ENCODE peak calls at places on chromosomes 16 and 17, in four cellular contexts. K is esophagus muscularis mucosa, E is substantia nigra, C is HS-5. Y is an unnamed sample.

GRCh38 chr16:65713409-65713808 is 591.5 kb upstream of the CDH11 start:
- DNase-seq in K (no peak), E (no peak), C (no peak), Y (no peak)

GRCh38 chr17:81917565-81918332 is at the start of gene SIRT7:
- DNase-seq in K (peak), E (peak), C (no peak), Y (no peak)

GRCh38 chr16:56355786-56356275 is 69.5 kb downstream of the AMFR start:
- DNase-seq in K (no peak), E (no peak), C (no peak), Y (no peak)

GRCh38 chr17:1153795-1154546 is 25.8 kb downstream of the ABR start:
- DNase-seq in K (no peak), E (peak), C (no peak), Y (no peak)

GRCh38 chr16:28879261-28879840 is 1.1 kb downstream of the ATP2A1 start:
- DNase-seq in K (no peak), E (no peak), C (no peak), Y (no peak)

GRCh38 chr16:29645699-29646187 is 17.3 kb upstream of the SPN start:
- DNase-seq in K (no peak), E (no peak), C (no peak), Y (no peak)

GRCh38 chr17:51718945-51719344 is 439.6 kb downstream of the CA10 start:
- DNase-seq in K (no peak), E (no peak), C (no peak), Y (no peak)

GRCh38 chr16:54363760-54364159 is 77.2 kb upstream of the IRX3 start:
- DNase-seq in K (no peak), E (no peak), C (no peak), Y (no peak)

GRCh38 chr16:10083301-10083700 is 98.9 kb downstream of the GRIN2A start:
- DNase-seq in K (no peak), E (no peak), C (no peak), Y (no peak)

GRCh38 chr16:88639231-88640038 is 1.1 kb downstream of the IL17C start:
- DNase-seq in K (no peak), E (no peak), C (no peak), Y (no peak)

GRCh38 chr17:31269597-31269996 is 27.4 kb downstream of the OMG start:
- DNase-seq in K (no peak), E (no peak), C (peak), Y (peak)

GRCh38 chr16:57049678-57050077 is 42.7 kb upstream of the CPNE2 start:
- DNase-seq in K (no peak), E (no peak), C (no peak), Y (no peak)

GRCh38 chr17:28398280-28398981 is 7.6 kb downstream of the SLC46A1 start:
- DNase-seq in K (no peak), E (no peak), C (no peak), Y (no peak)